ENCODE peak calls at places on chromosomes 13 and 19, in five cellular contexts. P is esophagus muscularis mucosa, U is HFF-Myc, Q is osteoblast, S is tibial nerve. X is an unnamed sample.

GRCh38 chr19:9828551-9829063 is 889 bp downstream of the UBL5 start:
- DNase-seq in S (no peak), Q (peak), U (no peak), P (no peak), X (no peak)

GRCh38 chr13:98254541-98254940 is 77.5 kb upstream of the RNF113B start:
- DNase-seq in Q (no peak), U (peak), P (no peak), S (no peak), X (no peak)

GRCh38 chr13:107203146-107203847 is 635.4 kb upstream of the ARGLU1 start:
- DNase-seq in U (no peak), P (no peak), Q (no peak), S (no peak), X (no peak)

GRCh38 chr13:48112896-48113525 is 18.1 kb upstream of the MED4 start:
- DNase-seq in Q (no peak), U (no peak), S (no peak), P (no peak), X (no peak)

GRCh38 chr13:25171517-25172302 is at the start of gene AMER2:
- DNase-seq in U (no peak), P (peak), Q (peak), S (no peak), X (peak)

GRCh38 chr19:38210458-38210987 is 13.5 kb downstream of the DPF1 start:
- DNase-seq in S (peak), P (no peak), U (no peak), Q (no peak), X (no peak)

GRCh38 chr13:98105929-98106336 is 37.0 kb upstream of the FARP1 start:
- DNase-seq in Q (peak), S (no peak), U (peak), P (no peak), X (no peak)

GRCh38 chr19:54206831-54207177 is 6.1 kb downstream of the RPS9 start:
- DNase-seq in S (no peak), P (no peak), U (no peak), Q (no peak), X (no peak)

GRCh38 chr19:38100589-38100988 is 123.4 kb downstream of the DPF1 start:
- DNase-seq in Q (no peak), S (no peak), P (no peak), U (no peak), X (no peak)

GRCh38 chr13:65914707-65915106 is 1315.4 kb downstream of the PCDH9 start:
- DNase-seq in U (no peak), S (no peak), P (no peak), Q (no peak), X (no peak)

DNA sequence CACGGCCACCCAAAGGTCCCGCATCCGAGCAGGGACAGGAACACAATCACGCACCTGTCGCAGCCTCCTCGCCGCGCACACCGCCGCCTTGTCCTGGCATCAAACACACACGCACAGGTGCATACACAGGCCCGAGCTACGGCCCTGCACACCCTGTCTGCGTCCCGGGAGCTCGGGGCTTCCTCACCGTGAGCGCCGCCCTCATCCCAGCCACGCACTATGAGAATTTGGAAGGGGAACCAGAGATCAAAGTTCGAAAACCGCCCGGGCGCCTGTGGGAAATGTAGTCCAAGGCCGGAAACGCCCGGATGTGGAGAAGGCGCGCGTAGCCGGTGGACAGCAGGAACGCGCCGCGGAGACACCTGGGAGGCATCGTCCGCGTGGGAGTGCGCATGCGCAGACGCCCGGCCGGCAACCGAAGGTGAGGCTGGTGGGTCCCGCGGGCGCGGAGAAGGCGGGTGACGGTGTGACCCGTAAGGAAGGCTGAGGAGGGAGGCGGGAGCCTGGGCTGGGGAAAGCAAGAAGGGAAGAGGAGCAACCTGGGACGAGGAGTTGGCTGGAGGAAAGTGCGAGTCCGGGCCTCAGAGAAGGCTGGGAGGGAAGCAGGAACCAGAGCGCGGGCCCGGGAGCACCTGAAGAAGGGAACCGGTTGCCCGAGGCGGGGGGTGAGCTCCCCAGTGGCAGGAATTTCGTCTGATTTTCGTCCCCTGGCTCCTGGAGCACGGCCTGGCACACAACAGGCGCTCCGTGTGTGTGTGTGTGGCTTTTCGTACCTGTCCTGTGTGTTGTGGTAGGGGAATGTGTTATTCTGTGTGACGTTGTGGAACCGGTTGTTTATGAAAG is at the start of gene ZNF567:
- DNase-seq in U (peak), S (peak), P (peak), Q (peak), X (peak)
- TF ChIP-seq CTCF in U (no peak), S (no peak), P (no peak), Q (no peak), X (no peak)

GRCh38 chr13:51583469-51583874 is 790 bp upstream of the WDFY2 start:
- DNase-seq in Q (no peak), P (no peak), S (no peak), U (no peak), X (no peak)

GRCh38 chr13:51585696-51586095 is 1.4 kb downstream of the WDFY2 start:
- DNase-seq in S (no peak), P (no peak), Q (peak), U (no peak), X (no peak)

GRCh38 chr13:51585234-51585672 is 991 bp downstream of the WDFY2 start:
- DNase-seq in S (no peak), U (no peak), Q (no peak), P (no peak), X (no peak)

GRCh38 chr13:51583875-51584730 is at the start of gene WDFY2:
- DNase-seq in U (peak), Q (peak), P (peak), S (peak), X (peak)

DNA sequence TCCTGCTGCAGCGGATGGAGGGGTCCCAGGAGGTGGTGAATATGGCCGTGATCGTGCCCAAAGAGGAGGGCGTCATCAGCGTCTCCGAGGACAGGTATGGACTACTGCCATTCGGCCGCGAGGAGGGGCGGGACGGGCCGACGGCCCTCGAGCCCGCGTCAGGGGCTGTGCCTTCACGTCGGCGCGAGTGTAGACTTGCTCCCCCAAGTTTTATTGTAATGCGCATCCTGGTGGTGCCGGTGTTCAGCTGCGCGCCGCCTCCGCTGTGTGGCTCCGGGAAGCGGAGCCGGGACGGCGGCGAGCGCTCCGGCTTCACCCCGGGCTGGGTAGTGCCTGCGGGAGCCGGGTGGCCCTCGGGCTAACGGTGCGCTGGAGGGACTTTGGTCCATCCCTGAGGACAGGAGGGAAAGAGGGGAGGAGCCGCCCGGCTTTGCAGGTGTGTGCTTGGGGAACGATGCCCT is 499 bp downstream of the WDFY2 start:
- DNase-seq in Q (peak), U (no peak), S (peak), P (no peak), X (no peak)
- TF ChIP-seq CTCF in Q (no peak), U (no peak), S (no peak), P (no peak), X (no peak)

DNA sequence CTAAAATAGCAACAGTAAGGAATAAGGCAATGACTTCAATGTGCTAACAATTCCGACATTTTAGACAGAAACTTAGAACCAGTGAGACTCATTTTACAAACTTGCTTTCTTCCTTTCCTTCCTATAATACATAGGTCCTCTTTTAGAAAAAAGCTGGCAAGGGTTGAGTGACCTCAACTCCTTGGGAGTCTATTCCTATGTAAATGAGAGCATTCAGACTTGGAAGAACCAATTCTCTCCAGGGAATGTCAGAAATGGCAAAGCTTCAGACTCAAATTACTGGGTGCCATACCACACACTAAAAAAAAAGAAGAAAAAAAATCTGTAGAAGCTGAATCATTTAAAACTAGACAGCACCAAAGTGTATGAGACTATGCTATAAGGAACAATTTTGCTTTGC is 1328.2 kb downstream of the OLFM4 start:
- DNase-seq in S (no peak), P (no peak), U (no peak), Q (no peak), X (no peak)
- TF ChIP-seq CTCF in S (no peak), P (no peak), U (no peak), Q (no peak), X (no peak)

DNA sequence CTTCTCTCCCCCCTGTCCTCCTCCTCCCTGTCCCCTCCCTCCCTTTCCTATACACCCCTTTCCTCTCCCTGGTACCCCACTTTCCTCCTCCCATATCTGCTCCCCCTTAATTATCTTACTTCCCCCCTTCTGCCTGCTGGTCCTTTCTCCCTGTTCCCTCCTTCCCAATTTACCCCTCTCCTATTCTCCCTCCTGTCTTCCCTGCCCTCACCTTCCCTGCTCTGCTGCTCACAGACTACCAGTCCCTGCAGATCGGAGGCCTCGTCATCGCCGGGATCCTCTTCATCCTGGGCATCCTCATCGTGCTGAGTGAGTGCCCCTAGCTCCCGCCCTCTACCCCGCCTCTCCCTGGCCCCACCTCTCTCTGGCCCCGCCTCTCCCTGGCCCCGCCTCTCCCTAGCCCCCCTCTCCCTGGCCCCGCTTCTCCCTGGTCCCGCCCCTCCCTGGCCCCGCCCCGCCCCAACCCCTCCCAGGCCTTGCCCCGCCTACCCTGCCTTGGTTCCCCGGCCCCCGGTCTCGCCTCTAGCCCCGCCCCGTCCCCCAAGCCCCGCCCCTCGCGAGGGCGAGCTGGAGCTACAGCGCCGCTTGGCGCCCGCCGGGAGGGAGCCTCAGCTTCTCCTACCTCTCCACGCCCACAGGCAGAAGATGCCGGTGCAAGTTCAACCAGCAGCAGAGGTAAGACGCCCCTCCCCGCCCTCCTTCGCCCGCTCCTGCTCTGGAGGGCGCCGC is 2.0 kb upstream of the FXYD7 start:
- DNase-seq in S (peak), P (peak), Q (peak), U (peak), X (peak)
- TF ChIP-seq CTCF in S (peak), P (peak), Q (peak), U (peak), X (peak)

X was measured in osteocyte.